ENCODE peak calls at places on chromosome 15, in nine cellular contexts. C is breast epithelium, V is transverse colon, E is suprapubic skin, Y is K562, I is endothelial cell of umbilical vein, U is esophagus muscularis mucosa, D is stomach, X is HCT116. P is an unnamed sample.

GRCh38 chr15:69988541-69989225 is 109.0 kb downstream of the TLE3 start:
- DNase-seq in E (no peak), C (no peak), I (no peak), D (no peak), X (no peak), V (no peak), U (no peak), Y (no peak), P (no peak)

GRCh38 chr15:80179966-80180365 is 27.2 kb downstream of the FAH start:
- DNase-seq in X (no peak), C (no peak), D (no peak), Y (no peak), U (no peak), I (no peak), V (no peak), E (no peak), P (no peak)

GRCh38 chr15:40155270-40155910 is 5.5 kb upstream of the BUB1B start:
- DNase-seq in D (peak; percentile 75), E (no peak), Y (no peak), U (peak; percentile 53), C (peak; percentile 73), X (no peak), I (no peak), V (peak; percentile 68), P (peak; percentile 69)

GRCh38 chr15:85854345-85855097 is 59.8 kb upstream of the KLHL25 start:
- DNase-seq in Y (peak; percentile 69), D (no peak), X (peak; percentile 52), U (no peak), V (peak; percentile 24), E (no peak), I (peak; percentile 65), C (no peak), P (peak; percentile 33)

GRCh38 chr15:40693904-40694705 is 869 bp upstream of the RAD51 start:
- DNase-seq in Y (no peak), I (no peak), X (no peak), U (no peak), V (no peak), C (no peak), E (no peak), D (no peak), P (no peak)

GRCh38 chr15:69790632-69791031 is 307.1 kb downstream of the TLE3 start:
- DNase-seq in E (no peak), C (no peak), U (no peak), X (no peak), I (no peak), Y (no peak), V (no peak), D (no peak), P (no peak)

GRCh38 chr15:90869601-90870353 is 1.4 kb downstream of the FURIN start:
- DNase-seq in I (peak; percentile 95), X (peak; percentile 85), C (no peak), U (no peak), Y (peak; percentile 73), D (no peak), V (peak; percentile 60), E (no peak), P (peak; percentile 68)

GRCh38 chr15:68820205-68820588 is 498 bp downstream of the ANP32A start:
- DNase-seq in X (no peak), I (peak; percentile 39), D (peak; percentile 46), U (no peak), C (no peak), Y (no peak), E (no peak), V (peak; percentile 52), P (peak; percentile 90)

GRCh38 chr15:80090041-80090440 is 30.6 kb downstream of the ZFAND6 start:
- DNase-seq in I (no peak), C (no peak), X (no peak), E (no peak), D (no peak), U (no peak), V (no peak), Y (no peak), P (no peak)

GRCh38 chr15:31320022-31320421 is 6.6 kb upstream of the KLF13 start:
- DNase-seq in C (no peak), X (no peak), V (no peak), Y (no peak), U (no peak), D (no peak), E (no peak), I (no peak), P (no peak)

GRCh38 chr15:31321418-31321817 is 5.2 kb upstream of the KLF13 start:
- DNase-seq in C (no peak), I (no peak), Y (no peak), E (no peak), U (no peak), V (no peak), X (no peak), D (no peak), P (no peak)

GRCh38 chr15:31323627-31324026 is 3.0 kb upstream of the KLF13 start:
- DNase-seq in Y (no peak), D (no peak), V (no peak), X (no peak), U (no peak), C (no peak), I (no peak), E (no peak), P (no peak)

GRCh38 chr15:31324739-31325431 is 1.8 kb upstream of the KLF13 start:
- DNase-seq in E (no peak), Y (no peak), I (no peak), U (no peak), C (no peak), V (no peak), D (no peak), X (no peak), P (no peak)

DNA sequence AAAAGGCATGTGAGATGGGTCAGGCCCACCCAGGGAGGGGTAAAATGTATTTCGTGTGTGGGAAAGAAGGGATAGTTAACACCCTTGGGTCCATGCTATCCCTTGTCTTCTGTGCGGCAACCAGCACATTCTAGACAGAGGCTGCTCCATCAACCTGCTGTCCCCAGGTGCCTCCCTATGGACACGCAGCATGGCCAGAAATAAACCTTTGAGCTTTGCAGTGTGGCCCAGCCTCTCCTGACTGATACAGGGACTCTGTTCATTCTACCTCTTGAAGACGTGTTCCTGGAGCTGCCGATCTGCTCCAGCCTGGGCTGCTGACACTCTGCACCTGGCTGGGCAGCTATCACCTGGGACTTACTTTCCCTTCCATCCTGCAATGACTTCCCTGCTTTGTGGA is 4.1 kb upstream of the KLF13 start:
- DNase-seq in X (no peak), Y (no peak), E (no peak), I (no peak), D (no peak), U (no peak), C (no peak), V (no peak), P (no peak)
- TF ChIP-seq POLR2A in X (no peak), Y (no peak), E (no peak), I (no peak), D (no peak), U (no peak), C (no peak), V (no peak), P (no peak)

DNA sequence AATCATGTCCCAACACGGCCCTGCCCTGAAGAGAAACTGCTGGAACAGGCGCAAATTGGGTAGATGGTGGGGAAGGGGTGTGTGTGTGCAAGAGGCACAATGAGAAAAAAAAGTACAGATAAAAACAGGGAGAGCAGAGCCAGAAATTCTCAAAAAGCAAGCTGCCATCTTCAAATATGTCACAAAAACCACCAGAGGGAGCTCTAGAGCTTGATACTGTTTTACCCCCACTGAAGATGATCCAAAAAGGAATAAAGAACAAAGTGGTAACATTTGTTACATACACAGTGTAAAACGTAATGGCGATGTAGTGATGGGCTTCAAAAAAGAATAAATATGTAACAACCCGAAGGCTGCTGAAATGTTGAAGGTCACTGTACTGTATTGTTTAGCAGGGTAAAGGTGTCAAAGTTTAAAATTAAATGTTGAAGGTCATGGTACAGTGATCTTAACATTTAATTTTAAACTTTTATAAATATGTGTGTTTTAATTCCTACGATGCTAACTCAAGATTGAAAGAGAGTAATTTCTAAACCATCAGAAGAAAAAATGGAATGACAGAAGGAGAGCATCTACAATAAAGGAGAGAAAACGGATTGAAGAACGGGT is 6.0 kb downstream of the SNRPA1 start:
- DNase-seq in I (peak; percentile 28), V (no peak), C (no peak), X (peak; percentile 42), E (no peak), Y (peak; percentile 35), U (no peak), D (no peak), P (no peak)
- TF ChIP-seq POLR2AphosphoS5 in I (no peak), V (no peak), C (no peak), X (no peak), E (no peak), Y (no peak), U (no peak), D (no peak), P (no peak)

GRCh38 chr15:32687556-32687955 is 30.2 kb upstream of the GREM1 start:
- DNase-seq in D (no peak), E (no peak), U (no peak), X (no peak), Y (no peak), I (no peak), C (no peak), V (no peak), P (no peak)
- TF ChIP-seq POLR2A in D (no peak), E (no peak), U (no peak), X (no peak), Y (no peak), I (no peak), C (no peak), V (no peak), P (no peak)

DNA sequence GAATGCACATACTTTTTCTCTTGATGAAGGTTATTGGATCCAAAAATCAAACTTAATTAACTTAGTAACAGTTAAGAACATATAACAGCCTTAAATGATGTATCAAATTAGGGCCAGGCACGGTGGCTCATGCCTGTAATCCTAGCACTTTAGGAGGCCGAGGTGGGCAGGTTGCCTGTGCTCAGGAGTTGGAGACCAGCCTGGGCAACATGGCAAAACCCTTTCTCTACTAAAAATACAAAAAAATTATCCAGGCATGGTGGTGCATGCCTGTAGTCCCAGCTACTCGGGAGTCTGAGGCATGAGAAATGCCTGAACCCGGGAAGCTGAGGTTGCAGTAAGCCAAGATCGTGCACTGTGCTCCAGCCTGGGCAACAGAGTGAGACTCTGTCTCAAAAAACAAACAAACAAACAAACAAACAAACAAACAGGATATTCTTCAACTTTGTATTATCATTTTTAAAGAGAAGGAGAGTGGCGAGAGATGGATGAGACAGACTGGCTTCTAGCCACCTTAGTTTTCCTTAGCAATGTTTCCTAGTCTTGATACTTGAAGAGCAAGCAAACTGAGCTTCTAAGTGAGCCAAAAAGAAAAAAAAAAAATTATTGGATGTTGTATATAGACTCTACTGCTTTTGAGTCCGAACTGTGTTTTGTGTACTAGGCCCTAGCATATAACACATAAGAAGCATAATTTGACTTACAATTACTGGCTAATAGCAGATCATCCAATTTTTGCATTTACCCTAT is 13.8 kb downstream of the SPRED1 start:
- DNase-seq in Y (no peak), E (no peak), V (no peak), C (no peak), I (no peak), X (no peak), U (no peak), D (no peak), P (no peak)
- TF ChIP-seq POLR2AphosphoS5 in Y (no peak), E (no peak), V (no peak), C (no peak), I (no peak), X (no peak), U (no peak), D (no peak), P (no peak)

GRCh38 chr15:75127186-75127585 is 74.5 kb upstream of the C15orf39 start:
- DNase-seq in Y (no peak), D (no peak), C (no peak), I (no peak), V (no peak), X (no peak), E (no peak), U (no peak), P (no peak)
- TF ChIP-seq POLR2A in Y (no peak), D (no peak), C (no peak), I (no peak), V (no peak), X (no peak), E (no peak), U (no peak), P (no peak)

P was measured in upper lobe of left lung.